ENCODE peak calls at places on chromosome 12, in five cellular contexts. One of them, this sample, is unnamed.
A peak's percentile ranks its signal among the peaks of the same experiment; 100 is the strongest.

GRCh38 chr12:92786045-92786444 is 83.3 kb downstream of the PLEKHG7 start:
- DNase-seq in mesenchymal stem cell: peak; percentile 37
- DNase-seq in H1: no peak
- DNase-seq in neuronal stem cell: no peak
- DNase-seq in IMR-90: peak; percentile 67
- DNase-seq in this sample: no peak

GRCh38 chr12:4366090-4366489 is 13.4 kb downstream of the FGF23 start:
- DNase-seq in H1: no peak
- DNase-seq in mesenchymal stem cell: no peak
- DNase-seq in neuronal stem cell: no peak
- DNase-seq in IMR-90: no peak
- DNase-seq in this sample: no peak

GRCh38 chr12:85441740-85442139 is 161.7 kb downstream of the ALX1 start:
- DNase-seq in mesenchymal stem cell: no peak
- DNase-seq in IMR-90: peak; percentile 7
- DNase-seq in H1: no peak
- DNase-seq in neuronal stem cell: no peak
- DNase-seq in this sample: no peak

GRCh38 chr12:65123435-65124063 is 2.4 kb upstream of the WIF1 start:
- DNase-seq in H1: no peak
- DNase-seq in IMR-90: peak; percentile 37
- DNase-seq in neuronal stem cell: no peak
- DNase-seq in mesenchymal stem cell: peak; percentile 15
- DNase-seq in this sample: peak; percentile 23

GRCh38 chr12:54047160-54047963 is 6.3 kb upstream of the HOXC4 start:
- DNase-seq in H1: no peak
- DNase-seq in IMR-90: no peak
- DNase-seq in mesenchymal stem cell: no peak
- DNase-seq in neuronal stem cell: no peak
- DNase-seq in this sample: no peak

GRCh38 chr12:100324498-100324897 is 32.4 kb upstream of the SLC17A8 start:
- DNase-seq in IMR-90: no peak
- DNase-seq in neuronal stem cell: no peak
- DNase-seq in H1: no peak
- DNase-seq in mesenchymal stem cell: no peak
- DNase-seq in this sample: no peak

GRCh38 chr12:10952645-10953044 is 13.6 kb upstream of the TAS2R14 start:
- DNase-seq in H1: no peak
- DNase-seq in neuronal stem cell: no peak
- DNase-seq in mesenchymal stem cell: no peak
- DNase-seq in IMR-90: no peak
- DNase-seq in this sample: no peak

GRCh38 chr12:123126294-123127144 is 24.4 kb downstream of the PITPNM2 start:
- DNase-seq in mesenchymal stem cell: peak; percentile 99
- DNase-seq in neuronal stem cell: no peak
- DNase-seq in IMR-90: peak; percentile 98
- DNase-seq in H1: peak; percentile 19
- DNase-seq in this sample: peak; percentile 92

GRCh38 chr12:131867891-131868675 is 26.3 kb upstream of the ULK1 start:
- DNase-seq in neuronal stem cell: no peak
- DNase-seq in IMR-90: no peak
- DNase-seq in mesenchymal stem cell: no peak
- DNase-seq in H1: no peak
- DNase-seq in this sample: no peak

GRCh38 chr12:118436002-118436724 is 59.8 kb downstream of the SUDS3 start:
- DNase-seq in H1: no peak
- DNase-seq in mesenchymal stem cell: no peak
- DNase-seq in IMR-90: no peak
- DNase-seq in neuronal stem cell: peak; percentile 11
- DNase-seq in this sample: peak; percentile 33

GRCh38 chr12:111444706-111445310 is 39.1 kb downstream of the SH2B3 start:
- DNase-seq in mesenchymal stem cell: peak; percentile 92
- DNase-seq in H1: no peak
- DNase-seq in IMR-90: no peak
- DNase-seq in neuronal stem cell: no peak
- DNase-seq in this sample: peak; percentile 62

GRCh38 chr12:21065845-21066244 is 65.1 kb upstream of the SLCO1B1 start:
- DNase-seq in H1: no peak
- DNase-seq in neuronal stem cell: no peak
- DNase-seq in IMR-90: no peak
- DNase-seq in mesenchymal stem cell: no peak
- DNase-seq in this sample: peak; percentile 45

GRCh38 chr12:2749580-2749979 is 45.2 kb upstream of the FKBP4 start:
- DNase-seq in neuronal stem cell: no peak
- DNase-seq in mesenchymal stem cell: no peak
- DNase-seq in H1: no peak
- DNase-seq in IMR-90: no peak
- DNase-seq in this sample: no peak

GRCh38 chr12:3205742-3206519 is 128.8 kb downstream of the TSPAN9 start:
- DNase-seq in IMR-90: peak; percentile 17
- DNase-seq in mesenchymal stem cell: no peak
- DNase-seq in neuronal stem cell: no peak
- DNase-seq in H1: no peak
- DNase-seq in this sample: no peak

GRCh38 chr12:12979731-12980259 is 20.3 kb downstream of the HEBP1 start:
- DNase-seq in IMR-90: peak; percentile 98
- DNase-seq in H1: no peak
- DNase-seq in neuronal stem cell: peak; percentile 59
- DNase-seq in mesenchymal stem cell: peak; percentile 96
- DNase-seq in this sample: peak; percentile 95

GRCh38 chr12:104896146-104896545 is 61.9 kb downstream of the SLC41A2 start:
- DNase-seq in H1: no peak
- DNase-seq in mesenchymal stem cell: no peak
- DNase-seq in neuronal stem cell: no peak
- DNase-seq in IMR-90: no peak
- DNase-seq in this sample: no peak

GRCh38 chr12:98198261-98198982 is 317.0 kb upstream of the TMPO start:
- DNase-seq in H1: no peak
- DNase-seq in mesenchymal stem cell: no peak
- DNase-seq in neuronal stem cell: no peak
- DNase-seq in IMR-90: no peak
- DNase-seq in this sample: peak; percentile 32

GRCh38 chr12:121792607-121793500 is 634 bp downstream of the RHOF start:
- DNase-seq in H1: no peak
- DNase-seq in neuronal stem cell: no peak
- DNase-seq in IMR-90: no peak
- DNase-seq in mesenchymal stem cell: peak; percentile 31
- DNase-seq in this sample: peak; percentile 59

GRCh38 chr12:128867466-128867865 is 14.2 kb downstream of the GLT1D1 start:
- DNase-seq in mesenchymal stem cell: no peak
- DNase-seq in H1: no peak
- DNase-seq in neuronal stem cell: no peak
- DNase-seq in IMR-90: no peak
- DNase-seq in this sample: no peak

GRCh38 chr12:47825239-47825639 is 5.5 kb upstream of the HDAC7 start:
- DNase-seq in IMR-90: no peak
- DNase-seq in H1: no peak
- DNase-seq in mesenchymal stem cell: no peak
- DNase-seq in neuronal stem cell: no peak
- DNase-seq in this sample: no peak

GRCh38 chr12:47828967-47829482 is 9.3 kb upstream of the HDAC7 start:
- DNase-seq in mesenchymal stem cell: peak; percentile 53
- DNase-seq in H1: no peak
- DNase-seq in IMR-90: peak; percentile 59
- DNase-seq in neuronal stem cell: no peak
- DNase-seq in this sample: peak; percentile 84

GRCh38 chr12:47829584-47829983 is 9.9 kb upstream of the HDAC7 start:
- DNase-seq in mesenchymal stem cell: no peak
- DNase-seq in neuronal stem cell: no peak
- DNase-seq in IMR-90: no peak
- DNase-seq in H1: no peak
- DNase-seq in this sample: no peak

GRCh38 chr12:47824629-47825028 is 4.9 kb upstream of the HDAC7 start:
- DNase-seq in IMR-90: no peak
- DNase-seq in neuronal stem cell: no peak
- DNase-seq in H1: no peak
- DNase-seq in mesenchymal stem cell: no peak
- DNase-seq in this sample: no peak

DNA sequence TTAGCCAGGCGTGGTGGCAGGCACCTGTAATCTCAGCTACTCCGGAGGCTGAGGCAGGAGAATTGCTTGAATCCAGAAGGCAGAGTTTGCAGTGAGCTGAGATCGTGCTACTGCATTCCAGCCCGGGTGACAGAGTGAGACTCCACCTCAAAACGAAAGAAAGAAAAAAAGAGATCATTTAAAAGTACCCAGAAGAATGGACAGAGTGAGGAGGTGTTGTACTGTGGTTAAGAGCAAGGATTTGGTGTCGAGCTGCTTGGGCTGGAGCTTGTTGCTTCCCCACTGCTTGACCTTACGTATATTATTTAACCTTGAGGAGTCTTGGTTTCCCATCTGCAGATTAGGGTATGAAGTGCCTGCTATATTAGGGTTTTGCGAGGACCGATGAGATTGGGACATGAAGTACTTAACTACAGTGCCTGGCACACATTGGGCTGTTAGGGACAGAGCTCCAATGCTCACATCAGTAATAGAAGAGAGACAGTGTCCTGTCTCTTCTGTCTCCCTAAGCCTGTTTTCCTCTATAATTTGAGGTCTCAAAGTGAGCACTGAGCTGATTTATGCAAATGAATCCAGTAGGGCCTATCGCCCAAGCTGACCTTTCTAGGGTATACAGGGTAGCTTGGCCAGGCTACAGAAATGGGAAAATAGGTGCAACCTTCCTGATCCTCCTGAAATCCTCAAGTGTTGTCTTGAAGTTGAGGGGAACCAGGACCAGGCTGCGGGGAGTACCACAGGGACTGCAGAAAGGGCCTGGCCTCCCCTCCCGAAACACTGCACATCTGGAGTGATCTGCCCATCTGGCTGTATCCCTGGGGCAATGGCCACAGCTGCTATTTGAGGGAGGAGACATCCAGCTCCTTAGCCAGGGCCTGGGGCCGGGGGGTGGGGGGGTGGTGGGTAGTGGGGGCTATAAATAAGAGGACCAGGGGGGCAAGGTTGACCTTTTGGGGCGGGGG is 8.6 kb upstream of the HDAC7 start:
- DNase-seq in mesenchymal stem cell: no peak
- DNase-seq in neuronal stem cell: no peak
- DNase-seq in H1: no peak
- DNase-seq in IMR-90: no peak
- DNase-seq in this sample: no peak
- H2BK15ac ChIP-seq in mesenchymal stem cell: peak overlapping the region; percentile 18
- H2BK15ac ChIP-seq in neuronal stem cell: peak overlapping the region; percentile 54
- H2BK15ac ChIP-seq in H1: no peak overlapping the region
- H2BK15ac ChIP-seq in IMR-90: peak overlapping the region; percentile 76
- H2BK15ac ChIP-seq in this sample: no peak overlapping the region

GRCh38 chr12:58342736-58343135 is 401.4 kb downstream of the ATP23 start:
- DNase-seq in neuronal stem cell: no peak
- DNase-seq in mesenchymal stem cell: peak; percentile 30
- DNase-seq in H1: no peak
- DNase-seq in IMR-90: no peak
- DNase-seq in this sample: no peak

GRCh38 chr12:58347188-58347587 is 405.8 kb downstream of the ATP23 start:
- DNase-seq in mesenchymal stem cell: no peak
- DNase-seq in H1: no peak
- DNase-seq in neuronal stem cell: no peak
- DNase-seq in IMR-90: no peak
- DNase-seq in this sample: no peak

GRCh38 chr12:58349161-58349560 is 407.8 kb downstream of the ATP23 start:
- DNase-seq in mesenchymal stem cell: no peak
- DNase-seq in H1: no peak
- DNase-seq in neuronal stem cell: no peak
- DNase-seq in IMR-90: peak; percentile 26
- DNase-seq in this sample: no peak

GRCh38 chr12:58341791-58342190 is 400.4 kb downstream of the ATP23 start:
- DNase-seq in H1: no peak
- DNase-seq in IMR-90: peak; percentile 93
- DNase-seq in neuronal stem cell: no peak
- DNase-seq in mesenchymal stem cell: peak; percentile 77
- DNase-seq in this sample: no peak

DNA sequence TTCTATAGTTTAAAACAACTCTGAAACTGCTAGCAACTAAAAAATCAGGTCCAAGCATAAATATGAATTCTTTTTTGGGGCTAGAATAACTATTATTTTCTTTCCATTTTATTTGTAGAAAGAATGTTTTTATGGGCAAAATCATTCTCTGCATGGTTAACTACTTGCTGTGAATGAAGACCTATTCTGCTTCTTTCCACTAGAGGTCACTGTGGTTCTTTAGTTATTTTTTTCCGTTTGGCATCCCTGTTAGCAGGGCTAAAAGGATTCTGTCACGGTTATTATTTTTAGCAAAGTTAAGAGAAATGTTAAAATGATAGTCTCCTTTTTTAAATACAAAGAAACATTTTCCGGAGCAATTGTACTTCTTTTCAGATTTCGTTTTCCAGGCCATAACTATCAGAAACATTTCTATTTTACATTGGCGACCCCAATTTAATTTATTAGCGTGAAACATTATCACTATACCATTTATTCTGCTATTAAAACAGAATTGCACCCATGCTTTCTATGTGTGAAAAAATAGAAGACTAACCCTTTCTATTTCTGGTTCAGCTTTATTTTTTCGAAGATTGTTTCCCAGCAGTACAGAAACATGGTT is 404.8 kb downstream of the ATP23 start:
- DNase-seq in IMR-90: peak; percentile 62
- DNase-seq in mesenchymal stem cell: peak; percentile 60
- DNase-seq in neuronal stem cell: peak; percentile 30
- DNase-seq in H1: no peak
- DNase-seq in this sample: peak; percentile 43
- H3K4me3 ChIP-seq in IMR-90: no peak overlapping the region
- H3K4me3 ChIP-seq in mesenchymal stem cell: no peak overlapping the region
- H3K4me3 ChIP-seq in neuronal stem cell: no peak overlapping the region
- H3K4me3 ChIP-seq in H1: no peak overlapping the region
- H3K4me3 ChIP-seq in this sample: no peak overlapping the region

DNA sequence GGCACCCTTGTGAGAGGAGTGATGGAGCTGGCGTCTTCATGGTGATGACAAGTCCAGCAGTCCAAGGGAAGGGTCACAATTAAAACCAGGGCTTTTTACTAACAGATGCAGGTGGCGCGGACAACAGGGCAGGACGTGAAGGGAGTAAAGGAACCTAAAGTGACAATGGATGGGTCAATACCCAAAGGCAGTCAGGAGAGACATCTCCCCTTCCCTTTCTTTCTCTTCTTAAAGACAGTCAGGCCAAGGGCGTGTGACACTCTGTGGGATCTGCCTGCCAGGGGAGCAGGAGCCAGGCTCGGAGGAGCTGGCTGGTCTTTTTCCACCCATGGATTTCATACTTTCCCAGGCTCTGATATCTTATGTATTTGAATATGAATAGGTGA is 62.0 kb downstream of the FBXL14 start:
- DNase-seq in H1: no peak
- DNase-seq in IMR-90: no peak
- DNase-seq in neuronal stem cell: no peak
- DNase-seq in mesenchymal stem cell: no peak
- DNase-seq in this sample: no peak
- H3K4ac ChIP-seq in H1: no peak overlapping the region
- H3K4ac ChIP-seq in IMR-90: peak overlapping the region; percentile 67
- H3K4ac ChIP-seq in neuronal stem cell: no peak overlapping the region
- H3K4ac ChIP-seq in mesenchymal stem cell: no peak overlapping the region
- H3K4ac ChIP-seq in this sample: no peak overlapping the region

DNA sequence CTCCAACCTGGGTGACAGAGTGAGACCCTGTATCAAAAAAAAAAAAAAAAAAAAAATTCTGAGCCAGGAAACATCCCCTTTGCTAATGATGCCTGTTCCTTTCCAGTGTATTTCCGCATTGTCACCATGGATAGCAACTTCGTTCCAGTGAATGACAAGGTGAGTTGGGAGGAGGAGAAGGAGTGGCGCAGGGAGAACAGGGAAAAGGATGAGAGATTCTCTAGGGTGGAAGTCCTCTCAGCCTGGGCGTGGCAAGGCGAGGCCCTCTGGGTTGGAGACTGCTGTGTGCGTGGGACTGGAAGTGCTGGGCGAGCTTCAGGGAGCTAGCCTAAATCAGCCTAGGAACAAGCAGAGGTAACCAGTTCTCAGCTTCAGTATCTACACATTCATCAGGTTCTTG is 7.2 kb downstream of the A2ML1 start:
- DNase-seq in H1: no peak
- DNase-seq in IMR-90: no peak
- DNase-seq in neuronal stem cell: no peak
- DNase-seq in mesenchymal stem cell: no peak
- DNase-seq in this sample: peak; percentile 50
- H2BK15ac ChIP-seq in H1: peak overlapping the region; percentile 90
- H2BK15ac ChIP-seq in IMR-90: no peak overlapping the region
- H2BK15ac ChIP-seq in neuronal stem cell: no peak overlapping the region
- H2BK15ac ChIP-seq in mesenchymal stem cell: no peak overlapping the region
- H2BK15ac ChIP-seq in this sample: no peak overlapping the region

This sample was measured in mesendoderm.